ENCODE peak calls at places on chromosomes 2 and 18, in seven cellular contexts. C is CD8-positive, alpha-beta memory T cell; Z is heart left ventricle; Y is neural progenitor cell; U is HCT116; Q is IMR-90; O is right cardiac atrium. I is an unnamed sample. For H3K4me1, the result is how much of the 10 kb centered on the place peaks cover.

GRCh38 chr2:156333951-156334495 is 1.5 kb upstream of the NR4A2 start:
- DNase-seq in C (no peak), Z (peak), Y (peak), U (no peak), Q (peak), O (peak), I (peak)

GRCh38 chr2:122478108-122478507 is 722.7 kb downstream of the TSN start:
- DNase-seq in C (no peak), Z (no peak), Y (no peak), U (no peak), Q (no peak), O (no peak), I (no peak)

GRCh38 chr2:21821697-21822227 is 698.0 kb downstream of the TDRD15 start:
- DNase-seq in C (no peak), Z (no peak), Y (no peak), U (no peak), Q (peak), O (no peak), I (no peak)

GRCh38 chr2:234690569-234691225 is 193.8 kb upstream of the ARL4C start:
- DNase-seq in C (no peak), Z (no peak), Y (peak), U (no peak), Q (peak), O (no peak), I (no peak)

GRCh38 chr2:9594361-9595063 is 36.3 kb downstream of the YWHAQ start:
- DNase-seq in C (no peak), Z (no peak), Y (no peak), U (peak), Q (peak), O (no peak), I (no peak)

GRCh38 chr2:187408926-187409325 is 39.1 kb downstream of the CALCRL start:
- DNase-seq in C (no peak), Z (no peak), Y (no peak), U (no peak), Q (no peak), O (no peak), I (no peak)

GRCh38 chr18:79782566-79783308 is 15.0 kb upstream of the KCNG2 start:
- DNase-seq in C (no peak), Z (no peak), Y (no peak), U (no peak), Q (no peak), O (peak), I (peak)

GRCh38 chr2:69762513-69763494 is 20.9 kb downstream of the ANXA4 start:
- DNase-seq in C (no peak), Z (no peak), Y (no peak), U (no peak), Q (no peak), O (peak), I (no peak)

GRCh38 chr2:237184923-237185580 is 99.4 kb downstream of the COPS8 start:
- DNase-seq in C (no peak), Z (no peak), Y (no peak), U (no peak), Q (peak), O (no peak), I (no peak)

GRCh38 chr2:42568431-42569115 is at the start of gene MTA3:
- DNase-seq in C (peak), Z (peak), Y (peak), U (no peak), Q (no peak), O (peak), I (peak)
- H3K4me1 ChIP-seq in C (under half), Z (under half), Y (under half), U (under half), Q (under half), O (under half), I (under half)

GRCh38 chr2:192070099-192070498 is 124.6 kb downstream of the TMEFF2 start:
- DNase-seq in C (no peak), Z (no peak), Y (no peak), U (no peak), Q (peak), O (no peak), I (no peak)

GRCh38 chr2:192072261-192072660 is 122.5 kb downstream of the TMEFF2 start:
- DNase-seq in C (peak), Z (no peak), Y (no peak), U (no peak), Q (no peak), O (no peak), I (no peak)

GRCh38 chr2:192069417-192069816 is 125.3 kb downstream of the TMEFF2 start:
- DNase-seq in C (no peak), Z (no peak), Y (no peak), U (no peak), Q (no peak), O (no peak), I (no peak)

GRCh38 chr2:192073878-192074277 is 120.9 kb downstream of the TMEFF2 start:
- DNase-seq in C (no peak), Z (no peak), Y (no peak), U (no peak), Q (no peak), O (no peak), I (no peak)

GRCh38 chr2:192072778-192073177 is 122.0 kb downstream of the TMEFF2 start:
- DNase-seq in C (no peak), Z (no peak), Y (no peak), U (no peak), Q (no peak), O (no peak), I (no peak)
- H3K4me3 ChIP-seq in C (no peak), Z (no peak), Y (no peak), U (no peak), Q (no peak), O (no peak), I (no peak)

DNA sequence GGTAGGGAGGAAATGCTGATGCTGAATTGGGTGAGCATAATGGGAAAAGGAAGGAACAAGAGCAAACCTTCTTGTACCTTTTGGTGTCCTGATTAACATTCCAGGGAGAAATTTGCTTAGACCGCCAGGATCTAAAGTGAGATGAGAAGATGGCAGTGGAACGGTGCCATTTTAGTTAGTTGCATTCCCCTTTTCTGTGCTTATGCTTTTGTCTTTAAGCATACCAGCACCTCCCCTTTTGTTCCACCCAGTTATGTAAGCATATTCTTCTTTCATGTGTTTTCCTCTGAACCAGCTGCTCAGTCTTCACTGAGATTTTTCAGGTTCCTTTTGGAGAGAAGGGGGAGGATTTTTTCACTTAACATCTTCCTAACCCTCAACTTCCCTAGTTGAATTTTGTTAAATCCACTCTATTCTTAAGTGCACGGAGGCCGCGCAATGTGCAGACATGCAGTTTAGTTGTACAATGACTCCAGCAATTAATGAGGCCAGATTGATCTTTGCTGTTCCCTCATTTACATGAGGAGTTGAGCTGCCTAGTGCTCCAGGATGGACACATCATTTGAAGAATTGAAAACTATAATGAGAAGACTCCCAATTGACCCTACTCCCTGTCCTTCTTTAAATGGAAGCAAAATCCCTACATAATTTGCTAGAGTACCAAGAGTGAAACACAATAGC is 73.9 kb downstream of the MAP4K4 start:
- DNase-seq in C (no peak), Z (no peak), Y (no peak), U (no peak), Q (no peak), O (no peak), I (no peak)
- H3K4me1 ChIP-seq in C (half or more), Z (half or more), Y (half or more), U (under half), Q (under half), O (under half), I (under half)

GRCh38 chr2:144624451-144624850 is 104.5 kb upstream of the ZEB2 start:
- DNase-seq in C (no peak), Z (no peak), Y (no peak), U (no peak), Q (no peak), O (no peak), I (no peak)
- H3K4me3 ChIP-seq in C (no peak), Z (no peak), Y (no peak), U (no peak), Q (no peak), O (no peak), I (no peak)

I was measured in right lobe of liver.